ENCODE peak calls at places on chromosome 5, in six cellular contexts. One of them, this sample, is unnamed.

GRCh38 chr5:143101740-143102386 is 301.6 kb downstream of the NR3C1 start:
- DNase-seq in HL-60: no peak
- DNase-seq in stomach: no peak
- DNase-seq in HCT116: no peak
- DNase-seq in upper lobe of left lung: no peak
- DNase-seq in SK-N-SH: peak; percentile 34
- DNase-seq in this sample: no peak

GRCh38 chr5:130289132-130290088 is 385.1 kb downstream of the CHSY3 start:
- DNase-seq in stomach: no peak
- DNase-seq in HCT116: no peak
- DNase-seq in HL-60: no peak
- DNase-seq in upper lobe of left lung: no peak
- DNase-seq in SK-N-SH: no peak
- DNase-seq in this sample: no peak

GRCh38 chr5:66959668-66960067 is 236.9 kb downstream of the CD180 start:
- DNase-seq in HL-60: no peak
- DNase-seq in HCT116: no peak
- DNase-seq in stomach: no peak
- DNase-seq in SK-N-SH: no peak
- DNase-seq in upper lobe of left lung: no peak
- DNase-seq in this sample: no peak

GRCh38 chr5:127040779-127041520 is 10.6 kb upstream of the MARCHF3 start:
- DNase-seq in HCT116: no peak
- DNase-seq in stomach: peak; percentile 28
- DNase-seq in HL-60: no peak
- DNase-seq in upper lobe of left lung: no peak
- DNase-seq in SK-N-SH: no peak
- DNase-seq in this sample: peak; percentile 22

GRCh38 chr5:95403996-95404395 is 12.8 kb downstream of the FAM81B start:
- DNase-seq in HL-60: no peak
- DNase-seq in HCT116: no peak
- DNase-seq in SK-N-SH: no peak
- DNase-seq in upper lobe of left lung: no peak
- DNase-seq in stomach: no peak
- DNase-seq in this sample: no peak

GRCh38 chr5:105413406-105413990 is 1850.9 kb upstream of the NUDT12 start:
- DNase-seq in SK-N-SH: no peak
- DNase-seq in HL-60: no peak
- DNase-seq in HCT116: no peak
- DNase-seq in upper lobe of left lung: no peak
- DNase-seq in stomach: no peak
- DNase-seq in this sample: no peak

GRCh38 chr5:57276353-57276752 is 102.5 kb downstream of the GPBP1 start:
- DNase-seq in HL-60: no peak
- DNase-seq in HCT116: no peak
- DNase-seq in stomach: no peak
- DNase-seq in SK-N-SH: no peak
- DNase-seq in upper lobe of left lung: no peak
- DNase-seq in this sample: no peak

GRCh38 chr5:32170303-32171170 is 3.6 kb downstream of the GOLPH3 start:
- DNase-seq in HL-60: no peak
- DNase-seq in SK-N-SH: peak; percentile 45
- DNase-seq in upper lobe of left lung: no peak
- DNase-seq in stomach: no peak
- DNase-seq in HCT116: no peak
- DNase-seq in this sample: no peak

GRCh38 chr5:134525687-134526482 is 415 bp downstream of the JADE2 start:
- DNase-seq in SK-N-SH: peak; percentile 88
- DNase-seq in HL-60: peak; percentile 52
- DNase-seq in upper lobe of left lung: peak; percentile 90
- DNase-seq in stomach: peak; percentile 71
- DNase-seq in HCT116: no peak
- DNase-seq in this sample: peak; percentile 70

GRCh38 chr5:7396169-7397004 is 449 bp downstream of the ADCY2 start:
- DNase-seq in upper lobe of left lung: peak; percentile 82
- DNase-seq in SK-N-SH: peak; percentile 27
- DNase-seq in HL-60: no peak
- DNase-seq in stomach: no peak
- DNase-seq in HCT116: no peak
- DNase-seq in this sample: no peak

GRCh38 chr5:14665949-14666741 is 1.6 kb downstream of the OTULIN start:
- DNase-seq in HL-60: no peak
- DNase-seq in HCT116: no peak
- DNase-seq in stomach: no peak
- DNase-seq in SK-N-SH: peak; percentile 39
- DNase-seq in upper lobe of left lung: no peak
- DNase-seq in this sample: no peak

GRCh38 chr5:97888439-97888838 is 705.4 kb upstream of the RIOK2 start:
- DNase-seq in HCT116: no peak
- DNase-seq in SK-N-SH: no peak
- DNase-seq in stomach: no peak
- DNase-seq in upper lobe of left lung: no peak
- DNase-seq in HL-60: no peak
- DNase-seq in this sample: no peak

GRCh38 chr5:77076961-77077820 is 9.9 kb downstream of the ZBED3 start:
- DNase-seq in SK-N-SH: peak; percentile 94
- DNase-seq in HL-60: peak; percentile 13
- DNase-seq in stomach: peak; percentile 79
- DNase-seq in upper lobe of left lung: peak; percentile 95
- DNase-seq in HCT116: no peak
- DNase-seq in this sample: no peak

GRCh38 chr5:154421868-154422267 is 23.9 kb upstream of the SAP30L start:
- DNase-seq in HCT116: peak; percentile 18
- DNase-seq in upper lobe of left lung: no peak
- DNase-seq in stomach: no peak
- DNase-seq in SK-N-SH: peak; percentile 58
- DNase-seq in HL-60: no peak
- DNase-seq in this sample: no peak

GRCh38 chr5:120771181-120771580 is 307.1 kb downstream of the PRR16 start:
- DNase-seq in upper lobe of left lung: no peak
- DNase-seq in HL-60: no peak
- DNase-seq in SK-N-SH: no peak
- DNase-seq in HCT116: no peak
- DNase-seq in stomach: no peak
- DNase-seq in this sample: no peak

GRCh38 chr5:79236364-79236969 is 536 bp downstream of the JMY start:
- DNase-seq in HL-60: no peak
- DNase-seq in SK-N-SH: peak; percentile 82
- DNase-seq in upper lobe of left lung: no peak
- DNase-seq in stomach: no peak
- DNase-seq in HCT116: no peak
- DNase-seq in this sample: peak; percentile 22

GRCh38 chr5:88391116-88391515 is 122.5 kb upstream of the TMEM161B start:
- DNase-seq in HCT116: no peak
- DNase-seq in upper lobe of left lung: no peak
- DNase-seq in stomach: no peak
- DNase-seq in SK-N-SH: no peak
- DNase-seq in HL-60: no peak
- DNase-seq in this sample: no peak

GRCh38 chr5:74209566-74209965 is 431.0 kb downstream of the ENC1 start:
- DNase-seq in HL-60: no peak
- DNase-seq in stomach: no peak
- DNase-seq in SK-N-SH: no peak
- DNase-seq in HCT116: no peak
- DNase-seq in upper lobe of left lung: no peak
- DNase-seq in this sample: no peak

GRCh38 chr5:172765766-172766286 is 5.2 kb downstream of the DUSP1 start:
- DNase-seq in stomach: no peak
- DNase-seq in HL-60: no peak
- DNase-seq in HCT116: no peak
- DNase-seq in upper lobe of left lung: no peak
- DNase-seq in SK-N-SH: no peak
- DNase-seq in this sample: no peak

DNA sequence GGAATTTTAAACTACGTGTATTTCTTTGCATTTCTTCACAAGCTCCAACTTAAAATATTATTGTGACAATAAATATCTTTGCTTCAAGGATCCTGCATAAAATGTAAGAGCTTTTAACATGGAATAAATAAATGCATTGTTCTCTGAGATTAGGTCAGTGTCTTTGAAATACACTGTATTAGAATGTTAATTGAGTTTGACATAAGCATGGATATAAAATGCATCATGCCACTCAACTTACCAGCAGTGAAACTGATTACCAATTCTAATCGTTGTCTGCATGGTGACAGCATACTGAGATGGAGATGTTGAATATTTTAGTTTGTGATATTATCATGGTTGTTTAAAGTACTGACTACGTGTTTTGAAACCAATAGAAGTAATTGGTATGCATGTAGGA is 555.3 kb upstream of the ZNF608 start:
- DNase-seq in HL-60: no peak
- DNase-seq in HCT116: no peak
- DNase-seq in stomach: no peak
- DNase-seq in SK-N-SH: no peak
- DNase-seq in upper lobe of left lung: no peak
- DNase-seq in this sample: no peak
- TF ChIP-seq POLR2AphosphoS5 in HL-60: no peak
- TF ChIP-seq POLR2AphosphoS5 in HCT116: no peak
- TF ChIP-seq POLR2AphosphoS5 in stomach: no peak
- TF ChIP-seq POLR2AphosphoS5 in SK-N-SH: no peak
- TF ChIP-seq POLR2AphosphoS5 in upper lobe of left lung: no peak
- TF ChIP-seq POLR2AphosphoS5 in this sample: no peak

GRCh38 chr5:136667789-136668188 is 302.4 kb upstream of the TRPC7 start:
- DNase-seq in stomach: no peak
- DNase-seq in HL-60: no peak
- DNase-seq in upper lobe of left lung: no peak
- DNase-seq in HCT116: no peak
- DNase-seq in SK-N-SH: no peak
- DNase-seq in this sample: no peak
- TF ChIP-seq POLR2AphosphoS5 in stomach: no peak
- TF ChIP-seq POLR2AphosphoS5 in HL-60: no peak
- TF ChIP-seq POLR2AphosphoS5 in upper lobe of left lung: no peak
- TF ChIP-seq POLR2AphosphoS5 in HCT116: no peak
- TF ChIP-seq POLR2AphosphoS5 in SK-N-SH: no peak
- TF ChIP-seq POLR2AphosphoS5 in this sample: no peak

DNA sequence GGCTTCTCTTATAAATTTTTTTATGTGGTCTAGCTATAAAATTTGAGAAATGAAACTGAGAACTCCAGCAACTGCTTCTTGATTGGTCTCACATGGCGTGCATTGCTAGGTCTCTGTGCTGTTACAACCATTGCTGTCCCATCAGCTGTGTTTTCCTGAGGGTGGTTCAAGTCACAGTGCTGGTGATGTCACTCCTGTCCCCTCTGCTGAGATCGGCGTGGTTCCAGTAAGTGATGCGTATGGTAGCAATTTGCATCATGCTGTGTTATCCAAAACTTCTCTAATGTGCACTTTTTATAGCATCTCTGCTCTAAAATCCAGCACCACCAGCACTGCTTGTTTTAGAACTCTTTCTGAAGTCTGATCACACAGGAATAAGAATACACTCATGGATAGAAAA is 112.6 kb upstream of the ZNF608 start:
- DNase-seq in HL-60: no peak
- DNase-seq in HCT116: no peak
- DNase-seq in upper lobe of left lung: no peak
- DNase-seq in stomach: no peak
- DNase-seq in SK-N-SH: peak; percentile 64
- DNase-seq in this sample: no peak
- TF ChIP-seq POLR2AphosphoS5 in HL-60: no peak
- TF ChIP-seq POLR2AphosphoS5 in HCT116: no peak
- TF ChIP-seq POLR2AphosphoS5 in upper lobe of left lung: no peak
- TF ChIP-seq POLR2AphosphoS5 in stomach: no peak
- TF ChIP-seq POLR2AphosphoS5 in SK-N-SH: no peak
- TF ChIP-seq POLR2AphosphoS5 in this sample: no peak

GRCh38 chr5:116573279-116573616 is 1.4 kb downstream of the SEMA6A start:
- DNase-seq in HL-60: no peak
- DNase-seq in HCT116: no peak
- DNase-seq in stomach: peak; percentile 36
- DNase-seq in upper lobe of left lung: peak; percentile 85
- DNase-seq in SK-N-SH: peak; percentile 64
- DNase-seq in this sample: no peak

GRCh38 chr5:116574682-116575634 is at the start of gene SEMA6A:
- DNase-seq in SK-N-SH: peak; percentile 90
- DNase-seq in HL-60: peak; percentile 38
- DNase-seq in stomach: peak; percentile 90
- DNase-seq in upper lobe of left lung: peak; percentile 94
- DNase-seq in HCT116: peak; percentile 95
- DNase-seq in this sample: peak; percentile 85

GRCh38 chr5:116573617-116574431 is 799 bp downstream of the SEMA6A start:
- DNase-seq in SK-N-SH: peak; percentile 69
- DNase-seq in HL-60: no peak
- DNase-seq in stomach: no peak
- DNase-seq in HCT116: no peak
- DNase-seq in upper lobe of left lung: peak; percentile 84
- DNase-seq in this sample: no peak

GRCh38 chr5:116571568-116572321 is 2.9 kb downstream of the SEMA6A start:
- DNase-seq in HL-60: no peak
- DNase-seq in upper lobe of left lung: no peak
- DNase-seq in SK-N-SH: peak; percentile 25
- DNase-seq in HCT116: no peak
- DNase-seq in stomach: no peak
- DNase-seq in this sample: no peak

DNA sequence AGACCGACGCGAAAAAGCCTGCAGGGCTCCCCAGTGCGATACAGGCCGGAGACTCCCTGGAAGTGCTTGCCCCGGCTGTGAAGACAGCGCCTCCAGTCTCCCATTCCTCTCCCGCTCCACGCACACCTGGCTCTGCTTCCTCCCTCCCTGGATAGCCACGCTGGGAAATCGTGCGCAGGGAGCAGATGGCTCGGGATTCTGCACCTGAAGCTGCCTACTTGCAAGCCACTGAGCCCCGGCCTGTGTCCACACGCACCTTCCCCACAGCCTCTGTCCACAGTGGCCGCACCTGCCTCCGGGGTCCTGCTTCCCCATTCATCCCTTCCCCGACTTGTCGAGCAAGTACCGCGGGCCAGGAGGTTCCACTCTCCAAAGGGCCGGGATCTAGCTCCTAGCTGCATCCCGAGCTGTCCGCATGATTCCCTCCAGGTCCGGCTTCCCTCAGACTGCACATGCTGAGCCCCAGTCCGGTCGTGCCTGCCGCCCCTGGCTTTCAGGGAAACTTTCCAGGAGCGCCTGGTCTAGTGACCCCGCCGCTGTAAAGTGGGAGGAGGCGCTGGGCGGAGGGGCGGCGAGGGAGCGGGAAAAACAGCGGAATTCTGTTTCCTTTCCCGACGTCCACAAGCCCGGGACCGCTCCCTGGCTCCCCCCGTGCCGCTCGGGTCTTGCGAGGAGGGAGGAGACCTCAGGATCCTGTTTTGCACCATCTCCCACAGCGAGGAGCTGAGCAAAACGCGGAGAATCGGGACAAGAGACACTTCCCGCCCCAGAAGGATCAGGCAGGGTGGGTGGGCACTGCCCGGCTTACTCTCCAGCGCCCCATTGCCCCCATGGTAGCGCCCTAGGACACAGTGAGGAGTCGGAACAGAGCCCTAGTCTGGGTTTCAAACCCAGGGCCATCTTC is 2.0 kb downstream of the SEMA6A start:
- DNase-seq in SK-N-SH: peak; percentile 78
- DNase-seq in HL-60: no peak
- DNase-seq in stomach: peak; percentile 35
- DNase-seq in HCT116: no peak
- DNase-seq in upper lobe of left lung: peak; percentile 83
- DNase-seq in this sample: no peak
- TF ChIP-seq POLR2AphosphoS5 in SK-N-SH: no peak
- TF ChIP-seq POLR2AphosphoS5 in HL-60: no peak
- TF ChIP-seq POLR2AphosphoS5 in stomach: no peak
- TF ChIP-seq POLR2AphosphoS5 in HCT116: no peak
- TF ChIP-seq POLR2AphosphoS5 in upper lobe of left lung: no peak
- TF ChIP-seq POLR2AphosphoS5 in this sample: no peak